ENCODE peak calls at places on chromosomes 12 and 14, in ten cellular contexts. One of them, this sample, is unnamed.

GRCh38 chr14:100982356-100982755 is 78.8 kb upstream of the RTL1 start:
- DNase-seq in IMR-90: no peak
- DNase-seq in NCI-H774: no peak
- DNase-seq in HCEC 1CT: no peak
- DNase-seq in cerebellar cortex: no peak
- DNase-seq in activated CD4-positive, alpha-beta T cell treated with anti-CD3 and anti-CD28 coated beads for 4 hours: no peak
- DNase-seq in lung: no peak
- DNase-seq in CD4-positive, CD25-positive, alpha-beta regulatory T cell: no peak
- DNase-seq in GM13976: no peak
- DNase-seq in amniotic stem cell: no peak
- DNase-seq in this sample: no peak

GRCh38 chr12:57735952-57736742 is 2.4 kb downstream of the AGAP2 start:
- DNase-seq in lung: no peak
- DNase-seq in NCI-H774: no peak
- DNase-seq in activated CD4-positive, alpha-beta T cell treated with anti-CD3 and anti-CD28 coated beads for 4 hours: no peak
- DNase-seq in amniotic stem cell: no peak
- DNase-seq in CD4-positive, CD25-positive, alpha-beta regulatory T cell: no peak
- DNase-seq in HCEC 1CT: peak; percentile 57
- DNase-seq in IMR-90: peak; percentile 37
- DNase-seq in GM13976: no peak
- DNase-seq in cerebellar cortex: peak; percentile 91
- DNase-seq in this sample: no peak

GRCh38 chr14:101791919-101792572 is 30.5 kb downstream of the PPP2R5C start:
- DNase-seq in GM13976: peak; percentile 61
- DNase-seq in NCI-H774: peak; percentile 3
- DNase-seq in CD4-positive, CD25-positive, alpha-beta regulatory T cell: no peak
- DNase-seq in activated CD4-positive, alpha-beta T cell treated with anti-CD3 and anti-CD28 coated beads for 4 hours: no peak
- DNase-seq in IMR-90: peak; percentile 78
- DNase-seq in HCEC 1CT: peak; percentile 60
- DNase-seq in cerebellar cortex: no peak
- DNase-seq in amniotic stem cell: no peak
- DNase-seq in lung: no peak
- DNase-seq in this sample: no peak

GRCh38 chr12:45547822-45548221 is 181.7 kb upstream of the ARID2 start:
- DNase-seq in activated CD4-positive, alpha-beta T cell treated with anti-CD3 and anti-CD28 coated beads for 4 hours: no peak
- DNase-seq in NCI-H774: no peak
- DNase-seq in CD4-positive, CD25-positive, alpha-beta regulatory T cell: no peak
- DNase-seq in lung: no peak
- DNase-seq in IMR-90: peak; percentile 13
- DNase-seq in amniotic stem cell: no peak
- DNase-seq in HCEC 1CT: peak; percentile 7
- DNase-seq in cerebellar cortex: no peak
- DNase-seq in GM13976: no peak
- DNase-seq in this sample: peak; percentile 4

GRCh38 chr12:53887881-53888280 is 50.8 kb upstream of the HOXC13 start:
- DNase-seq in cerebellar cortex: no peak
- DNase-seq in IMR-90: no peak
- DNase-seq in activated CD4-positive, alpha-beta T cell treated with anti-CD3 and anti-CD28 coated beads for 4 hours: no peak
- DNase-seq in GM13976: no peak
- DNase-seq in amniotic stem cell: no peak
- DNase-seq in NCI-H774: no peak
- DNase-seq in HCEC 1CT: no peak
- DNase-seq in CD4-positive, CD25-positive, alpha-beta regulatory T cell: no peak
- DNase-seq in lung: no peak
- DNase-seq in this sample: no peak

GRCh38 chr14:100526632-100527031 is 60.6 kb downstream of the BEGAIN start:
- DNase-seq in NCI-H774: no peak
- DNase-seq in IMR-90: peak; percentile 18
- DNase-seq in lung: no peak
- DNase-seq in CD4-positive, CD25-positive, alpha-beta regulatory T cell: no peak
- DNase-seq in GM13976: no peak
- DNase-seq in cerebellar cortex: no peak
- DNase-seq in amniotic stem cell: no peak
- DNase-seq in HCEC 1CT: no peak
- DNase-seq in activated CD4-positive, alpha-beta T cell treated with anti-CD3 and anti-CD28 coated beads for 4 hours: no peak
- DNase-seq in this sample: no peak

GRCh38 chr14:89899917-89900680 is 54.4 kb downstream of the EFCAB11 start:
- DNase-seq in GM13976: peak; percentile 35
- DNase-seq in NCI-H774: peak; percentile 10
- DNase-seq in lung: no peak
- DNase-seq in cerebellar cortex: peak; percentile 36
- DNase-seq in HCEC 1CT: peak; percentile 45
- DNase-seq in IMR-90: peak; percentile 49
- DNase-seq in activated CD4-positive, alpha-beta T cell treated with anti-CD3 and anti-CD28 coated beads for 4 hours: no peak
- DNase-seq in amniotic stem cell: no peak
- DNase-seq in CD4-positive, CD25-positive, alpha-beta regulatory T cell: peak; percentile 6
- DNase-seq in this sample: no peak

GRCh38 chr14:24422694-24423531 is 6.6 kb downstream of the CBLN3 start:
- DNase-seq in activated CD4-positive, alpha-beta T cell treated with anti-CD3 and anti-CD28 coated beads for 4 hours: no peak
- DNase-seq in amniotic stem cell: no peak
- DNase-seq in GM13976: no peak
- DNase-seq in NCI-H774: no peak
- DNase-seq in lung: no peak
- DNase-seq in cerebellar cortex: no peak
- DNase-seq in HCEC 1CT: no peak
- DNase-seq in CD4-positive, CD25-positive, alpha-beta regulatory T cell: no peak
- DNase-seq in IMR-90: no peak
- DNase-seq in this sample: no peak

GRCh38 chr14:35050652-35051051 is 4.6 kb downstream of the FAM177A1 start:
- DNase-seq in GM13976: no peak
- DNase-seq in CD4-positive, CD25-positive, alpha-beta regulatory T cell: no peak
- DNase-seq in lung: no peak
- DNase-seq in amniotic stem cell: no peak
- DNase-seq in NCI-H774: no peak
- DNase-seq in HCEC 1CT: peak; percentile 55
- DNase-seq in activated CD4-positive, alpha-beta T cell treated with anti-CD3 and anti-CD28 coated beads for 4 hours: no peak
- DNase-seq in cerebellar cortex: no peak
- DNase-seq in IMR-90: peak; percentile 72
- DNase-seq in this sample: peak; percentile 49

GRCh38 chr12:24069532-24070395 is 120.3 kb upstream of the SOX5 start:
- DNase-seq in CD4-positive, CD25-positive, alpha-beta regulatory T cell: no peak
- DNase-seq in IMR-90: peak; percentile 34
- DNase-seq in lung: no peak
- DNase-seq in HCEC 1CT: no peak
- DNase-seq in amniotic stem cell: no peak
- DNase-seq in cerebellar cortex: no peak
- DNase-seq in NCI-H774: peak; percentile 37
- DNase-seq in activated CD4-positive, alpha-beta T cell treated with anti-CD3 and anti-CD28 coated beads for 4 hours: no peak
- DNase-seq in GM13976: no peak
- DNase-seq in this sample: no peak

GRCh38 chr14:68255697-68256178 is 436.2 kb downstream of the RAD51B start:
- DNase-seq in IMR-90: peak; percentile 93
- DNase-seq in lung: no peak
- DNase-seq in GM13976: no peak
- DNase-seq in cerebellar cortex: no peak
- DNase-seq in NCI-H774: no peak
- DNase-seq in activated CD4-positive, alpha-beta T cell treated with anti-CD3 and anti-CD28 coated beads for 4 hours: no peak
- DNase-seq in amniotic stem cell: no peak
- DNase-seq in HCEC 1CT: peak; percentile 74
- DNase-seq in CD4-positive, CD25-positive, alpha-beta regulatory T cell: no peak
- DNase-seq in this sample: peak; percentile 75

GRCh38 chr12:120347766-120348165 is 20.2 kb upstream of the PLA2G1B start:
- DNase-seq in NCI-H774: no peak
- DNase-seq in cerebellar cortex: no peak
- DNase-seq in IMR-90: no peak
- DNase-seq in lung: no peak
- DNase-seq in CD4-positive, CD25-positive, alpha-beta regulatory T cell: no peak
- DNase-seq in HCEC 1CT: no peak
- DNase-seq in activated CD4-positive, alpha-beta T cell treated with anti-CD3 and anti-CD28 coated beads for 4 hours: no peak
- DNase-seq in amniotic stem cell: no peak
- DNase-seq in GM13976: no peak
- DNase-seq in this sample: no peak

GRCh38 chr14:53462931-53463778 is 310.0 kb upstream of the DDHD1 start:
- DNase-seq in amniotic stem cell: no peak
- DNase-seq in cerebellar cortex: no peak
- DNase-seq in lung: peak; percentile 86
- DNase-seq in CD4-positive, CD25-positive, alpha-beta regulatory T cell: no peak
- DNase-seq in IMR-90: no peak
- DNase-seq in GM13976: no peak
- DNase-seq in NCI-H774: no peak
- DNase-seq in HCEC 1CT: no peak
- DNase-seq in activated CD4-positive, alpha-beta T cell treated with anti-CD3 and anti-CD28 coated beads for 4 hours: no peak
- DNase-seq in this sample: no peak

GRCh38 chr12:93453633-93454032 is 11.9 kb upstream of the UBE2N start:
- DNase-seq in CD4-positive, CD25-positive, alpha-beta regulatory T cell: no peak
- DNase-seq in NCI-H774: no peak
- DNase-seq in HCEC 1CT: peak; percentile 63
- DNase-seq in cerebellar cortex: no peak
- DNase-seq in activated CD4-positive, alpha-beta T cell treated with anti-CD3 and anti-CD28 coated beads for 4 hours: no peak
- DNase-seq in IMR-90: peak; percentile 77
- DNase-seq in amniotic stem cell: peak; percentile 27
- DNase-seq in lung: no peak
- DNase-seq in GM13976: no peak
- DNase-seq in this sample: peak; percentile 50

GRCh38 chr14:87286191-87286590 is 706.8 kb downstream of the GALC start:
- DNase-seq in cerebellar cortex: no peak
- DNase-seq in NCI-H774: no peak
- DNase-seq in CD4-positive, CD25-positive, alpha-beta regulatory T cell: no peak
- DNase-seq in lung: no peak
- DNase-seq in amniotic stem cell: no peak
- DNase-seq in HCEC 1CT: no peak
- DNase-seq in IMR-90: no peak
- DNase-seq in activated CD4-positive, alpha-beta T cell treated with anti-CD3 and anti-CD28 coated beads for 4 hours: no peak
- DNase-seq in GM13976: no peak
- DNase-seq in this sample: no peak

GRCh38 chr12:113506867-113507266 is 35.2 kb upstream of the LHX5 start:
- DNase-seq in IMR-90: no peak
- DNase-seq in CD4-positive, CD25-positive, alpha-beta regulatory T cell: no peak
- DNase-seq in GM13976: no peak
- DNase-seq in lung: no peak
- DNase-seq in NCI-H774: peak; percentile 80
- DNase-seq in HCEC 1CT: no peak
- DNase-seq in activated CD4-positive, alpha-beta T cell treated with anti-CD3 and anti-CD28 coated beads for 4 hours: no peak
- DNase-seq in amniotic stem cell: no peak
- DNase-seq in cerebellar cortex: no peak
- DNase-seq in this sample: no peak

GRCh38 chr14:50774542-50775267 is 56.3 kb downstream of the NIN start:
- DNase-seq in cerebellar cortex: no peak
- DNase-seq in GM13976: no peak
- DNase-seq in amniotic stem cell: no peak
- DNase-seq in CD4-positive, CD25-positive, alpha-beta regulatory T cell: no peak
- DNase-seq in lung: no peak
- DNase-seq in activated CD4-positive, alpha-beta T cell treated with anti-CD3 and anti-CD28 coated beads for 4 hours: no peak
- DNase-seq in IMR-90: peak; percentile 23
- DNase-seq in NCI-H774: no peak
- DNase-seq in HCEC 1CT: no peak
- DNase-seq in this sample: no peak

GRCh38 chr14:61250063-61250462 is 31.1 kb downstream of the TMEM30B start:
- DNase-seq in GM13976: no peak
- DNase-seq in IMR-90: no peak
- DNase-seq in cerebellar cortex: no peak
- DNase-seq in activated CD4-positive, alpha-beta T cell treated with anti-CD3 and anti-CD28 coated beads for 4 hours: no peak
- DNase-seq in CD4-positive, CD25-positive, alpha-beta regulatory T cell: no peak
- DNase-seq in lung: no peak
- DNase-seq in NCI-H774: no peak
- DNase-seq in HCEC 1CT: no peak
- DNase-seq in amniotic stem cell: no peak
- DNase-seq in this sample: no peak

GRCh38 chr12:87728936-87729593 is 300.1 kb downstream of the C12orf50 start:
- DNase-seq in activated CD4-positive, alpha-beta T cell treated with anti-CD3 and anti-CD28 coated beads for 4 hours: no peak
- DNase-seq in GM13976: no peak
- DNase-seq in amniotic stem cell: no peak
- DNase-seq in NCI-H774: no peak
- DNase-seq in HCEC 1CT: no peak
- DNase-seq in lung: no peak
- DNase-seq in IMR-90: peak; percentile 57
- DNase-seq in cerebellar cortex: no peak
- DNase-seq in CD4-positive, CD25-positive, alpha-beta regulatory T cell: no peak
- DNase-seq in this sample: no peak

GRCh38 chr14:52950898-52951729 is at the start of gene FERMT2:
- DNase-seq in cerebellar cortex: peak; percentile 75
- DNase-seq in CD4-positive, CD25-positive, alpha-beta regulatory T cell: peak; percentile 14
- DNase-seq in amniotic stem cell: peak; percentile 97
- DNase-seq in GM13976: peak; percentile 86
- DNase-seq in NCI-H774: peak; percentile 72
- DNase-seq in IMR-90: peak; percentile 82
- DNase-seq in lung: peak; percentile 87
- DNase-seq in activated CD4-positive, alpha-beta T cell treated with anti-CD3 and anti-CD28 coated beads for 4 hours: peak; percentile 6
- DNase-seq in HCEC 1CT: peak; percentile 91
- DNase-seq in this sample: peak; percentile 71

GRCh38 chr14:43647302-43647701 is 859.8 kb downstream of the FSCB start:
- DNase-seq in GM13976: no peak
- DNase-seq in IMR-90: no peak
- DNase-seq in HCEC 1CT: no peak
- DNase-seq in cerebellar cortex: no peak
- DNase-seq in amniotic stem cell: no peak
- DNase-seq in NCI-H774: no peak
- DNase-seq in activated CD4-positive, alpha-beta T cell treated with anti-CD3 and anti-CD28 coated beads for 4 hours: no peak
- DNase-seq in CD4-positive, CD25-positive, alpha-beta regulatory T cell: no peak
- DNase-seq in lung: no peak
- DNase-seq in this sample: no peak

GRCh38 chr14:76810525-76810924 is 2.2 kb downstream of the ANGEL1 start:
- DNase-seq in GM13976: no peak
- DNase-seq in lung: no peak
- DNase-seq in CD4-positive, CD25-positive, alpha-beta regulatory T cell: no peak
- DNase-seq in IMR-90: no peak
- DNase-seq in amniotic stem cell: no peak
- DNase-seq in cerebellar cortex: no peak
- DNase-seq in activated CD4-positive, alpha-beta T cell treated with anti-CD3 and anti-CD28 coated beads for 4 hours: no peak
- DNase-seq in HCEC 1CT: no peak
- DNase-seq in NCI-H774: no peak
- DNase-seq in this sample: no peak

GRCh38 chr12:81617915-81618314 is 141.2 kb downstream of the PPFIA2 start:
- DNase-seq in activated CD4-positive, alpha-beta T cell treated with anti-CD3 and anti-CD28 coated beads for 4 hours: no peak
- DNase-seq in NCI-H774: peak; percentile 40
- DNase-seq in lung: no peak
- DNase-seq in GM13976: no peak
- DNase-seq in amniotic stem cell: no peak
- DNase-seq in CD4-positive, CD25-positive, alpha-beta regulatory T cell: no peak
- DNase-seq in IMR-90: no peak
- DNase-seq in HCEC 1CT: no peak
- DNase-seq in cerebellar cortex: no peak
- DNase-seq in this sample: no peak

GRCh38 chr12:82835217-82835616 is 148.5 kb downstream of the TMTC2 start:
- DNase-seq in amniotic stem cell: peak; percentile 24
- DNase-seq in IMR-90: peak; percentile 29
- DNase-seq in GM13976: no peak
- DNase-seq in NCI-H774: no peak
- DNase-seq in cerebellar cortex: no peak
- DNase-seq in activated CD4-positive, alpha-beta T cell treated with anti-CD3 and anti-CD28 coated beads for 4 hours: no peak
- DNase-seq in HCEC 1CT: no peak
- DNase-seq in lung: no peak
- DNase-seq in CD4-positive, CD25-positive, alpha-beta regulatory T cell: no peak
- DNase-seq in this sample: peak; percentile 33

GRCh38 chr12:55728932-55729591 is at the start of gene CD63:
- DNase-seq in HCEC 1CT: peak; percentile 92
- DNase-seq in GM13976: peak; percentile 97
- DNase-seq in cerebellar cortex: peak; percentile 63
- DNase-seq in CD4-positive, CD25-positive, alpha-beta regulatory T cell: no peak
- DNase-seq in activated CD4-positive, alpha-beta T cell treated with anti-CD3 and anti-CD28 coated beads for 4 hours: peak; percentile 66
- DNase-seq in IMR-90: peak; percentile 88
- DNase-seq in amniotic stem cell: peak; percentile 60
- DNase-seq in lung: peak; percentile 90
- DNase-seq in NCI-H774: peak; percentile 85
- DNase-seq in this sample: peak; percentile 74

GRCh38 chr14:93824518-93825234 is 36.4 kb upstream of the PRIMA1 start:
- DNase-seq in HCEC 1CT: no peak
- DNase-seq in activated CD4-positive, alpha-beta T cell treated with anti-CD3 and anti-CD28 coated beads for 4 hours: no peak
- DNase-seq in cerebellar cortex: no peak
- DNase-seq in lung: no peak
- DNase-seq in IMR-90: no peak
- DNase-seq in GM13976: no peak
- DNase-seq in amniotic stem cell: no peak
- DNase-seq in NCI-H774: no peak
- DNase-seq in CD4-positive, CD25-positive, alpha-beta regulatory T cell: no peak
- DNase-seq in this sample: no peak

GRCh38 chr12:108966378-108967151 is 54.3 kb downstream of the SVOP start:
- DNase-seq in CD4-positive, CD25-positive, alpha-beta regulatory T cell: no peak
- DNase-seq in NCI-H774: no peak
- DNase-seq in amniotic stem cell: no peak
- DNase-seq in IMR-90: no peak
- DNase-seq in cerebellar cortex: peak; percentile 91
- DNase-seq in HCEC 1CT: no peak
- DNase-seq in activated CD4-positive, alpha-beta T cell treated with anti-CD3 and anti-CD28 coated beads for 4 hours: no peak
- DNase-seq in lung: no peak
- DNase-seq in GM13976: no peak
- DNase-seq in this sample: no peak

GRCh38 chr12:131833288-131833895 is 5.2 kb downstream of the MMP17 start:
- DNase-seq in NCI-H774: no peak
- DNase-seq in lung: no peak
- DNase-seq in HCEC 1CT: no peak
- DNase-seq in IMR-90: no peak
- DNase-seq in activated CD4-positive, alpha-beta T cell treated with anti-CD3 and anti-CD28 coated beads for 4 hours: no peak
- DNase-seq in GM13976: no peak
- DNase-seq in amniotic stem cell: no peak
- DNase-seq in CD4-positive, CD25-positive, alpha-beta regulatory T cell: no peak
- DNase-seq in cerebellar cortex: no peak
- DNase-seq in this sample: no peak

This sample was measured in HFFc6.